ENCODE peak calls at places on chromosome 19, in seven cellular contexts. D is stimulated activated CD4-positive, alpha-beta T cell treated with anti-CD3 and anti-CD28 coated beads, Interleukin-2, amount 100 ng/mL, for 48 hours; C is ACHN; H is NCI-H187 treated with DMSO at 0.1 percent for 48 hours; B is T follicular helper cell; Y is A549; F is activated CD4-positive, CD25-positive, alpha-beta regulatory T cell treated with anti-CD3 and anti-CD28 coated beads, Interleukin-2, amount 50 U/mL, for 16 hours. I is an unnamed sample.

GRCh38 chr19:17109962-17110598 is 34.5 kb downstream of the MYO9B start:
- DNase-seq in D (no peak), C (no peak), H (no peak), B (no peak), Y (no peak), F (no peak), I (no peak)

GRCh38 chr19:7676376-7676775 is 514 bp upstream of the MCEMP1 start:
- DNase-seq in D (no peak), C (no peak), H (no peak), B (no peak), Y (no peak), F (no peak), I (no peak)

GRCh38 chr19:51948979-51949378 is 21.7 kb downstream of the ZNF613 start:
- DNase-seq in D (no peak), C (no peak), H (no peak), B (no peak), Y (no peak), F (no peak), I (no peak)

GRCh38 chr19:35292986-35293732 is 1.2 kb downstream of the MAG start:
- DNase-seq in D (no peak), C (no peak), H (no peak), B (no peak), Y (no peak), F (no peak), I (no peak)

GRCh38 chr19:13888281-13888680 is 11.3 kb downstream of the NANOS3 start:
- DNase-seq in D (no peak), C (no peak), H (no peak), B (no peak), Y (no peak), F (no peak), I (no peak)

GRCh38 chr19:5324947-5325346 is 15.7 kb downstream of the PTPRS start:
- DNase-seq in D (no peak), C (no peak), H (no peak), B (no peak), Y (no peak), F (no peak), I (no peak)

GRCh38 chr19:10517760-10518443 is 655 bp upstream of the S1PR5 start:
- DNase-seq in D (no peak), C (peak), H (no peak), B (no peak), Y (peak), F (no peak), I (peak)

GRCh38 chr19:2016041-2016807 is 710 bp upstream of the BTBD2 start:
- DNase-seq in D (peak), C (peak), H (peak), B (no peak), Y (peak), F (no peak), I (peak)

GRCh38 chr19:16889429-16889882 is 657 bp downstream of the F2RL3 start:
- DNase-seq in D (no peak), C (no peak), H (no peak), B (no peak), Y (no peak), F (no peak), I (no peak)

GRCh38 chr19:12777217-12778019 is 2.1 kb upstream of the HOOK2 start:
- DNase-seq in D (peak), C (peak), H (no peak), B (peak), Y (peak), F (peak), I (peak)

GRCh38 chr19:45468803-45469131 is 971 bp downstream of the FOSB start:
- DNase-seq in D (no peak), C (no peak), H (no peak), B (peak), Y (peak), F (no peak), I (no peak)

GRCh38 chr19:45474191-45474940 is 6.6 kb downstream of the FOSB start:
- DNase-seq in D (no peak), C (no peak), H (no peak), B (peak), Y (no peak), F (no peak), I (no peak)

GRCh38 chr19:42198676-42199439 is 18.6 kb downstream of the DEDD2 start:
- DNase-seq in D (no peak), C (no peak), H (no peak), B (peak), Y (no peak), F (peak), I (no peak)

GRCh38 chr19:29630661-29631060 is 24.6 kb downstream of the POP4 start:
- DNase-seq in D (no peak), C (no peak), H (no peak), B (no peak), Y (no peak), F (no peak), I (no peak)